ENCODE peak calls at places on chromosomes 6 and 20, in seven cellular contexts. T, H, M, X, P, I and K are unnamed samples.

GRCh38 chr6:47047479-47048411 is 5.6 kb upstream of the ADGRF1 start:
- DNase-seq in I (peak), M (peak), X (no peak), H (peak), T (peak), P (peak), K (peak)

GRCh38 chr6:89433637-89434499 is 916 bp downstream of the ANKRD6 start:
- DNase-seq in X (peak), H (peak), M (peak), T (no peak), P (peak), I (peak), K (peak)

GRCh38 chr6:39166918-39167301 is 51.9 kb upstream of the SAYSD1 start:
- DNase-seq in H (no peak), X (no peak), M (no peak), P (no peak), I (no peak), T (no peak), K (no peak)

GRCh38 chr6:88380618-88381288 is 214.6 kb upstream of the CNR1 start:
- DNase-seq in I (no peak), X (peak), P (no peak), T (peak), H (no peak), M (no peak), K (no peak)

GRCh38 chr6:7721654-7722053 is 4.2 kb upstream of the BMP6 start:
- DNase-seq in T (peak), X (no peak), P (peak), I (peak), H (no peak), M (peak), K (peak)

GRCh38 chr6:46199387-46199786 is 28.6 kb upstream of the ENPP5 start:
- DNase-seq in H (peak), X (no peak), I (no peak), M (no peak), P (no peak), T (peak), K (no peak)

GRCh38 chr6:35428421-35429149 is 23.6 kb upstream of the FANCE start:
- DNase-seq in X (no peak), P (no peak), M (no peak), H (no peak), T (no peak), I (no peak), K (no peak)

GRCh38 chr6:139124887-139125672 is 9.8 kb upstream of the HECA start:
- DNase-seq in P (peak), T (peak), H (no peak), X (peak), M (peak), I (peak), K (peak)

GRCh38 chr20:21682576-21682975 is 22.9 kb upstream of the PAX1 start:
- DNase-seq in P (no peak), H (no peak), M (no peak), I (no peak), X (no peak), T (no peak), K (no peak)

GRCh38 chr6:26199773-26200728 is 112.8 kb downstream of the HFE start:
- DNase-seq in I (no peak), P (no peak), X (no peak), M (peak), T (peak), H (no peak), K (no peak)

GRCh38 chr6:169115632-169116031 is 138.0 kb downstream of the THBS2 start:
- DNase-seq in I (no peak), P (peak), T (peak), X (no peak), M (no peak), H (no peak), K (no peak)

GRCh38 chr20:36098364-36098763 is 56.2 kb upstream of the EPB41L1 start:
- DNase-seq in P (peak), H (no peak), I (peak), T (peak), X (no peak), M (peak), K (peak)

GRCh38 chr6:112153926-112154621 is 66.7 kb downstream of the FAM229B start:
- DNase-seq in T (no peak), H (no peak), X (no peak), M (no peak), P (no peak), I (no peak), K (no peak)

GRCh38 chr20:45044084-45044573 is 56.8 kb downstream of the KCNS1 start:
- DNase-seq in T (peak), H (no peak), X (no peak), I (peak), M (peak), P (peak), K (peak)

GRCh38 chr6:88377976-88378580 is 211.9 kb upstream of the CNR1 start:
- DNase-seq in X (peak), T (no peak), I (no peak), H (no peak), P (no peak), M (no peak), K (no peak)

GRCh38 chr6:7644394-7644793 is 54.4 kb downstream of the SNRNP48 start:
- DNase-seq in I (no peak), T (no peak), H (no peak), X (no peak), P (no peak), M (no peak), K (no peak)

GRCh38 chr6:158869010-158869603 is 49.9 kb upstream of the EZR start:
- DNase-seq in P (no peak), I (no peak), M (no peak), T (no peak), X (no peak), H (no peak), K (no peak)

GRCh38 chr6:106309766-106310373 is 15.7 kb downstream of the ATG5 start:
- DNase-seq in I (no peak), P (no peak), T (peak), H (no peak), X (no peak), M (no peak), K (no peak)

GRCh38 chr6:36957773-36958271 is 3.3 kb downstream of the PI16 start:
- DNase-seq in M (no peak), X (peak), I (no peak), H (no peak), P (no peak), T (no peak), K (no peak)

GRCh38 chr20:12173333-12173732 is 255.6 kb downstream of the BTBD3 start:
- DNase-seq in P (no peak), H (no peak), X (no peak), T (no peak), M (no peak), I (no peak), K (no peak)

GRCh38 chr6:96923871-96924493 is 546 bp upstream of the KLHL32 start:
- DNase-seq in T (peak), X (no peak), I (no peak), M (peak), P (no peak), H (peak), K (no peak)

GRCh38 chr6:31860349-31860748 is 2.3 kb downstream of the NEU1 start:
- DNase-seq in T (no peak), X (no peak), M (no peak), I (no peak), P (no peak), H (no peak), K (no peak)

GRCh38 chr20:57907131-57908083 is 197.6 kb upstream of the PMEPA1 start:
- DNase-seq in I (no peak), H (no peak), X (no peak), T (no peak), P (no peak), M (no peak), K (no peak)

GRCh38 chr20:36629719-36630340 is 16.2 kb downstream of the SLA2 start:
- DNase-seq in T (no peak), H (no peak), I (peak), X (no peak), P (peak), M (peak), K (peak)

GRCh38 chr6:158649289-158650143 is at the start of gene SYTL3:
- DNase-seq in P (peak), T (peak), I (peak), X (peak), H (peak), M (peak), K (peak)

GRCh38 chr6:80436663-80437062 is 330.2 kb downstream of the BCKDHB start:
- DNase-seq in M (no peak), P (no peak), H (no peak), T (no peak), I (no peak), X (no peak), K (no peak)

GRCh38 chr20:44590980-44591778 is 8.8 kb downstream of the PKIG start:
- DNase-seq in I (no peak), H (no peak), X (no peak), P (no peak), T (no peak), M (no peak), K (no peak)

GRCh38 chr6:71855406-71855805 is 30.9 kb upstream of the RIMS1 start:
- DNase-seq in H (no peak), P (peak), X (no peak), T (no peak), I (no peak), M (peak), K (no peak)

GRCh38 chr6:92110390-92110789 is 1309.0 kb downstream of the EPHA7 start:
- DNase-seq in T (no peak), M (no peak), X (no peak), P (no peak), H (no peak), I (no peak), K (no peak)

GRCh38 chr20:50731930-50732690 is 730 bp downstream of the PARD6B start:
- DNase-seq in P (no peak), X (no peak), T (no peak), I (no peak), M (peak), H (peak), K (no peak)

GRCh38 chr20:51969191-51969590 is 166.9 kb upstream of the SALL4 start:
- DNase-seq in M (no peak), H (no peak), P (no peak), T (no peak), I (no peak), X (no peak), K (no peak)

GRCh38 chr6:50921968-50922367 is 103.3 kb downstream of the TFAP2B start:
- DNase-seq in H (no peak), X (no peak), P (no peak), M (no peak), T (no peak), I (no peak), K (no peak)

GRCh38 chr20:59925894-59926293 is 7.5 kb downstream of the SYCP2 start:
- DNase-seq in T (no peak), M (no peak), X (no peak), H (no peak), P (no peak), I (no peak), K (no peak)

GRCh38 chr6:138593100-138593877 is 94.0 kb upstream of the NHSL1 start:
- DNase-seq in X (no peak), M (no peak), H (peak), T (peak), P (peak), I (peak), K (peak)

GRCh38 chr20:33015114-33015491 is 7.6 kb downstream of the BPIFB2 start:
- DNase-seq in M (no peak), P (no peak), H (no peak), I (no peak), X (no peak), T (no peak), K (no peak)

GRCh38 chr6:119348308-119349040 is 1.1 kb downstream of the MAN1A1 start:
- DNase-seq in H (no peak), P (peak), T (no peak), M (peak), I (peak), X (peak), K (peak)

GRCh38 chr6:46756469-46757205 is 9.9 kb downstream of the ANKRD66 start:
- DNase-seq in H (no peak), P (no peak), T (peak), M (no peak), I (no peak), X (no peak), K (no peak)

GRCh38 chr20:4936851-4937412 is 64.4 kb downstream of the SLC23A2 start:
- DNase-seq in T (no peak), M (no peak), X (no peak), P (no peak), I (no peak), H (no peak), K (no peak)

GRCh38 chr20:24382775-24383174 is 86.7 kb upstream of the SYNDIG1 start:
- DNase-seq in X (no peak), P (no peak), T (no peak), M (no peak), H (no peak), I (no peak), K (no peak)

GRCh38 chr6:34194770-34195169 is 41.9 kb upstream of the HMGA1 start:
- DNase-seq in M (no peak), H (no peak), P (no peak), X (peak), T (no peak), I (no peak), K (no peak)

GRCh38 chr6:34195726-34196115 is 41.0 kb upstream of the HMGA1 start:
- DNase-seq in X (peak), P (no peak), T (no peak), I (no peak), H (no peak), M (no peak), K (no peak)

GRCh38 chr6:34190504-34191122 is 44.7 kb upstream of the GRM4 start:
- DNase-seq in I (no peak), X (no peak), P (no peak), T (no peak), H (no peak), M (no peak), K (no peak)

DNA sequence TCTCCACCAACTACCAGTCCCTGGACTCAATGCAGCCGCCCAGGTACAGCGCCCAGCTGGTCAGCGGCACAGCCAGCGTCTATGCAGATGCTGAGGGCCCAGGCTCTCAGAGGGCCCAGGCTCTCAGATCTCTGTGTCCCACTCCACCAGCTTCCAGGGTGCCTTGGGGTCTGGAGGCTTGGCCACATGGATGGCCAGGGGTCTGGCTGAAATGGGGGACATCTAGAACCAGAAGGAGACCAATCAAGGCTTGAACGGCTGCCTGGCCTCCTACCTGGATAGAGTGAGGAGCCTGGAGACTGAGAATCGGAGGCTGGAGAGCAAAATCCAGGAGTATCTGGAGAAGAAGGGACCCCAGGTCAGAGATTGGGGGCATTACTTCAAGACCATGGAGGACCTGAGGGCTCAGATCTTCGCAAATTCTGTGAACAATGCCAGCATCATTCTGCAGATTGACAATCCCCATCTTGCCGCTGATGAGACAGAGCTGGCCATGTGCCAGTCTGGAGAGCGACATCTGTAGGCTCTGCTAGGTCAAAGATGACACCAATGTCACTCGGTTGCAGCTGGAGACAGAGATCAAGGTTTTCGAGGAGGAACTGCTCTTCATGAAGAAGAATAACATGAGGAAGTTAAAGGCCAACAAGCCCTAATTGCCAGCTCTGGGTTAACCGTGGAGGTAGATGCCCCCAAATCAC is 44.1 kb upstream of the GRM4 start:
- DNase-seq in X (no peak), M (no peak), P (peak), I (no peak), H (no peak), T (no peak), K (no peak)
- TF ChIP-seq CTCF in X (no peak), M (no peak), P (no peak), I (peak), H (no peak), T (no peak), K (no peak)

GRCh38 chr20:62679978-62680589 is 28.6 kb upstream of the NTSR1 start:
- DNase-seq in H (no peak), I (no peak), P (no peak), T (no peak), X (no peak), M (no peak), K (no peak)
- TF ChIP-seq CTCF in H (no peak), I (no peak), P (no peak), T (no peak), X (no peak), M (no peak), K (no peak)

GRCh38 chr6:34142599-34142998 is 3.3 kb downstream of the GRM4 start:
- DNase-seq in I (no peak), H (no peak), P (no peak), T (no peak), X (peak), M (peak), K (no peak)

GRCh38 chr6:34145161-34146020 is 496 bp downstream of the GRM4 start:
- DNase-seq in M (no peak), P (no peak), H (no peak), T (peak), I (peak), X (peak), K (peak)

GRCh38 chr6:34143196-34143883 is 2.5 kb downstream of the GRM4 start:
- DNase-seq in P (no peak), H (no peak), X (peak), T (no peak), M (no peak), I (no peak), K (no peak)

GRCh38 chr6:34144581-34145160 is 1.2 kb downstream of the GRM4 start:
- DNase-seq in P (no peak), M (no peak), T (no peak), I (no peak), H (no peak), X (peak), K (no peak)

DNA sequence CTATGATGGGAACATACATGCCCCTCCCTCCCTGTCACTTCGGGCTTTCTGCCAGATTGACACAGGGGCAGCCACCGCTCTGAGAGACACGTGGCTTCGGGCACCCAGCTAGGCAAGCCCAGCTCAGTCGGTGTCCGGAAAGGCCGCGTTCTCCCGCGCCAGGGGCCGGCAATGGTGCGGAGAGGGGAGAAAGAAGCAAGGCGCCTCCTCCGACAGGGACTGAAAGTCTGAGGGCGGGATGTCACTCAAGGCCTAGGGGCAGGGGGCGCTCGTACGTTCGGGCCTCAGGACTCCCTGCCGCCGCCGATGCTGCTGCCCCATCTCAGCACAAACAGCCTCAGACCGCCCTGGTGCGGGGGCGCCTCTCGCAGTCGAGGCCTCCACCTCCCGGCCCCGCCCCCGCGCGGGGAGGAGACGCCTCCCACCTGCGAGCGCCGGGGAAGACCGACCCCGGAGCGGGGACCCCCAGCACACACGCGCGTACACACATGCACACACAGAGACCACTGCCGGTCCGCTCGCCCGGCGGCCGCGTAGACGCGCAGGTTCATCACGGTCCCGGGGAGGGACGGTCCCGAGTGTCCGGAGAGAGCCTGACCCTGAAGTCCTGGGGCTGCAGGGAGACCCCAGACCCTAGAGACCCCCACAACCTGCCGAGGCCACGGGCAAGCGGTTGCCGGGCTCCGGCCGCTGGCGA is 1.9 kb downstream of the GRM4 start:
- DNase-seq in H (no peak), I (peak), M (no peak), X (peak), P (peak), T (no peak), K (peak)
- TF ChIP-seq CTCF in H (no peak), I (peak), M (no peak), X (no peak), P (peak), T (no peak), K (no peak)

DNA sequence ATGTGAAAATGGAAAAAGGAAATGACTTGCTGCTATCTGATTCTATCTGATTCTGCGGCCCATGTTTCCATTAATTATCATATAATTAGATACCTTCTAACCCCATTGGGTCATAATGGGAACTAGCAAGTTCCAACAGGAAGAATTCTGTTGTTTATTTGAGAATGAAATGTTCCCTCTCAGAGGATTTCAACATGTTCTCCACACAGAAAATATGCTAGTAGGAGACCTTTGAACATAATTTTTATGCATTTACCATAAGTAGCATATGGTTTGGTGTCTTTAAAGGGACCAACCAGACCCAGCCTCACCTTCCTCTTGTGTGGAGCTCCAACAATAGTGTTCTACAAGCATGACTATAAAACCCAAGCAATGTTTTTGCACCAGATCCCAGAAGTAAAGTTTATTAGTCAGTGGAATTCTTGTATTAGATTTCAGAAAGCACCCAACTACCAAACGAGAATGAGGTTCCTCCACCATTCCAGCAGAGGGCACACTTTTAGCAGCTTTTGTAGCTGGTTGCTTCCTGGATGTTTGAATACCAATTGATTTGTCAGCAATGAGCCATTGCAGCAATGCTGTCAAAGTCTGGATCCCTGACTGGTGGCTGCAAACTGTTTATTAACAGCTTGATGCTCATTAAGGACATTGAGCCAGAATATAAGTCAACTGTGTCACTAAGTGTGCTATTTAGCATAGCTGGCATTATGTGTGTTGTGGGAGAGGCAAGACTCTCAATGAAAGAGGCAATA is 143.6 kb upstream of the GJE1 start:
- DNase-seq in I (peak), H (no peak), T (peak), P (peak), M (peak), X (no peak), K (peak)
- TF ChIP-seq CTCF in I (peak), H (peak), T (peak), P (peak), M (peak), X (peak), K (peak)

GRCh38 chr20:63538204-63539091 is 1.3 kb upstream of the PTK6 start:
- DNase-seq in X (peak), T (no peak), P (peak), I (no peak), M (no peak), H (no peak), K (no peak)
- TF ChIP-seq CTCF in X (no peak), T (no peak), P (no peak), I (peak), M (no peak), H (peak), K (peak)